ENCODE peak calls at places on chromosome 9, in five cellular contexts. F, K, L, B and D are unnamed samples.
A peak's percentile ranks its signal among the peaks of the same experiment; 100 is the strongest.

GRCh38 chr9:78857371-78858225 is 560.7 kb downstream of the PSAT1 start:
- DNase-seq in F (no peak), K (no peak), L (no peak), B (no peak), D (peak; percentile 21)

GRCh38 chr9:3828495-3828894 is 302.7 kb upstream of the RFX3 start:
- DNase-seq in F (peak; percentile 62), K (no peak), L (no peak), B (no peak), D (no peak)

GRCh38 chr9:34387239-34387638 is 10.5 kb upstream of the MYORG start:
- DNase-seq in B (no peak), L (no peak), F (no peak), K (no peak), D (no peak)

GRCh38 chr9:136244116-136244775 is 1.4 kb downstream of the QSOX2 start:
- DNase-seq in L (no peak), B (no peak), F (no peak), K (no peak), D (no peak)

GRCh38 chr9:113906411-113907110 is 30.5 kb downstream of the ZNF618 start:
- DNase-seq in L (no peak), B (no peak), F (no peak), K (no peak), D (no peak)

GRCh38 chr9:84669293-84670105 is at the start of gene NTRK2:
- DNase-seq in F (peak; percentile 12), B (peak; percentile 19), L (no peak), K (peak; percentile 59), D (peak; percentile 40)

GRCh38 chr9:117671468-117671867 is 32.7 kb upstream of the TLR4 start:
- DNase-seq in F (no peak), K (no peak), L (no peak), B (no peak), D (no peak)

GRCh38 chr9:135702002-135702721 is at the start of gene KCNT1:
- DNase-seq in F (peak; percentile 42), L (peak; percentile 27), K (peak; percentile 91), B (peak; percentile 62), D (peak; percentile 85)

GRCh38 chr9:87614402-87614801 is 111.5 kb upstream of the CTSL start:
- DNase-seq in K (no peak), F (no peak), L (no peak), B (no peak), D (no peak)

GRCh38 chr9:114233806-114234205 is 78.5 kb downstream of the COL27A1 start:
- DNase-seq in K (no peak), L (no peak), F (no peak), B (no peak), D (no peak)

GRCh38 chr9:126248680-126249079 is 77.9 kb upstream of the MVB12B start:
- DNase-seq in B (no peak), K (no peak), L (no peak), F (peak; percentile 78), D (no peak)

GRCh38 chr9:37082214-37082765 is 38.1 kb upstream of the ZCCHC7 start:
- DNase-seq in B (peak; percentile 9), F (peak; percentile 25), L (no peak), K (no peak), D (no peak)

GRCh38 chr9:36268007-36268427 is 9.8 kb upstream of the GNE start:
- DNase-seq in L (no peak), K (no peak), B (no peak), F (peak; percentile 28), D (no peak)

GRCh38 chr9:21060919-21061561 is 16.7 kb downstream of the IFNB1 start:
- DNase-seq in F (no peak), L (no peak), B (no peak), K (no peak), D (no peak)

GRCh38 chr9:479316-479715 is 264.7 kb downstream of the DOCK8 start:
- DNase-seq in K (no peak), F (no peak), B (no peak), L (no peak), D (no peak)

GRCh38 chr9:92378825-92379535 is 25.4 kb downstream of the OGN start:
- DNase-seq in B (peak; percentile 24), L (no peak), K (no peak), F (no peak), D (no peak)

GRCh38 chr9:134325813-134326753 is at the start of gene RXRA:
- DNase-seq in L (peak; percentile 67), K (peak; percentile 94), B (peak; percentile 84), F (peak; percentile 85), D (peak; percentile 78)

GRCh38 chr9:36166150-36166927 is 2.8 kb upstream of the CCIN start:
- DNase-seq in L (peak; percentile 71), F (peak; percentile 82), K (peak; percentile 94), B (peak; percentile 84), D (peak; percentile 79)

GRCh38 chr9:131669234-131670172 is 70.4 kb downstream of the RAPGEF1 start:
- DNase-seq in L (no peak), B (no peak), F (no peak), K (no peak), D (no peak)

GRCh38 chr9:6680797-6681146 is 35.2 kb upstream of the GLDC start:
- DNase-seq in F (no peak), K (peak; percentile 58), B (peak; percentile 80), L (peak; percentile 66), D (no peak)

GRCh38 chr9:36140086-36141084 is 3.9 kb downstream of the GLIPR2 start:
- DNase-seq in L (no peak), B (no peak), K (no peak), F (no peak), D (no peak)

GRCh38 chr9:34633851-34634550 is 3.6 kb downstream of the SIGMAR1 start:
- DNase-seq in L (peak; percentile 65), B (peak; percentile 81), K (peak; percentile 78), F (peak; percentile 77), D (peak; percentile 79)

GRCh38 chr9:84471816-84472215 is 131.3 kb upstream of the SLC28A3 start:
- DNase-seq in L (no peak), K (no peak), F (peak; percentile 10), B (no peak), D (no peak)

GRCh38 chr9:93508207-93508606 is 54.8 kb upstream of the FAM120AOS start:
- DNase-seq in L (no peak), B (no peak), F (no peak), K (no peak), D (no peak)

GRCh38 chr9:109254317-109254716 is 66.5 kb downstream of the EPB41L4B start:
- DNase-seq in B (no peak), L (no peak), K (no peak), F (peak; percentile 64), D (no peak)

GRCh38 chr9:18676501-18676900 is 202.5 kb downstream of the ADAMTSL1 start:
- DNase-seq in L (no peak), B (no peak), F (no peak), K (no peak), D (no peak)

GRCh38 chr9:114037249-114037648 is 40.9 kb downstream of the AMBP start:
- DNase-seq in B (no peak), F (no peak), L (no peak), K (no peak), D (no peak)

GRCh38 chr9:36137392-36138004 is 965 bp downstream of the GLIPR2 start:
- DNase-seq in L (no peak), K (no peak), B (peak; percentile 46), F (peak; percentile 25), D (no peak)

GRCh38 chr9:15021146-15021545 is 110.9 kb upstream of the FREM1 start:
- DNase-seq in L (no peak), B (no peak), K (no peak), F (no peak), D (no peak)

GRCh38 chr9:136103651-136104487 is 8.8 kb upstream of the NACC2 start:
- DNase-seq in K (no peak), B (no peak), F (no peak), L (no peak), D (no peak)

GRCh38 chr9:112446518-112446917 is 40.1 kb upstream of the KIAA1958 start:
- DNase-seq in B (no peak), F (no peak), K (no peak), L (no peak), D (no peak)

GRCh38 chr9:128394404-128395168 is 23.4 kb downstream of the URM1 start:
- DNase-seq in L (no peak), F (no peak), K (no peak), B (no peak), D (no peak)

GRCh38 chr9:83266618-83267543 is 203.9 kb upstream of the RASEF start:
- DNase-seq in K (no peak), F (peak; percentile 44), B (peak; percentile 63), L (no peak), D (peak; percentile 11)

GRCh38 chr9:21993893-21994525 is at the start of gene CDKN2A:
- DNase-seq in K (no peak), L (peak; percentile 24), B (peak; percentile 64), F (peak; percentile 55), D (no peak)